ENCODE peak calls at places on chromosome 17, in seven cellular contexts. F is endothelial cell of umbilical vein, U is ovary, M is stomach, K is H9, G is K562, Y is neural progenitor cell. Q is an unnamed sample.

GRCh38 chr17:31488264-31488981 is 96.9 kb downstream of the RAB11FIP4 start:
- DNase-seq in F (no peak), U (peak; percentile 41), M (peak; percentile 61), K (peak; percentile 61), G (no peak), Y (peak; percentile 54), Q (no peak)

GRCh38 chr17:32445497-32445896 is 1.2 kb downstream of the PSMD11 start:
- DNase-seq in F (no peak), U (no peak), M (no peak), K (no peak), G (no peak), Y (no peak), Q (no peak)

GRCh38 chr17:81609541-81610353 is 27.2 kb downstream of the NPLOC4 start:
- DNase-seq in F (no peak), U (no peak), M (no peak), K (no peak), G (no peak), Y (no peak), Q (no peak)

GRCh38 chr17:3447625-3448024 is 14.0 kb upstream of the OR1E2 start:
- DNase-seq in F (no peak), U (no peak), M (no peak), K (peak; percentile 74), G (peak; percentile 17), Y (peak; percentile 34), Q (no peak)

GRCh38 chr17:16911141-16911937 is 60.6 kb downstream of the TNFRSF13B start:
- DNase-seq in F (peak; percentile 61), U (no peak), M (peak; percentile 18), K (peak; percentile 31), G (peak; percentile 1), Y (no peak), Q (peak; percentile 10)

GRCh38 chr17:44043326-44043725 is 23.1 kb downstream of the LSM12 start:
- DNase-seq in F (no peak), U (no peak), M (no peak), K (no peak), G (no peak), Y (no peak), Q (no peak)

GRCh38 chr17:56908061-56908542 is 5.7 kb downstream of the TRIM25 start:
- DNase-seq in F (no peak), U (no peak), M (peak; percentile 58), K (no peak), G (peak; percentile 29), Y (no peak), Q (peak; percentile 65)

GRCh38 chr17:10265100-10265810 is 66.8 kb upstream of the GAS7 start:
- DNase-seq in F (no peak), U (no peak), M (no peak), K (no peak), G (no peak), Y (no peak), Q (no peak)

GRCh38 chr17:9212376-9213310 is 191.3 kb downstream of the NTN1 start:
- DNase-seq in F (no peak), U (no peak), M (no peak), K (peak; percentile 31), G (no peak), Y (no peak), Q (no peak)

GRCh38 chr17:81329279-81329926 is 34.3 kb upstream of the SLC38A10 start:
- DNase-seq in F (peak; percentile 62), U (peak; percentile 88), M (peak; percentile 80), K (peak; percentile 94), G (peak; percentile 63), Y (peak; percentile 65), Q (peak; percentile 85)

GRCh38 chr17:28315846-28316705 is 2.9 kb upstream of the TMEM97 start:
- DNase-seq in F (no peak), U (no peak), M (no peak), K (no peak), G (no peak), Y (no peak), Q (no peak)

GRCh38 chr17:12815642-12816141 is 26.4 kb downstream of the ARHGAP44 start:
- DNase-seq in F (no peak), U (no peak), M (no peak), K (no peak), G (no peak), Y (no peak), Q (no peak)

GRCh38 chr17:44911133-44912001 is 3.9 kb downstream of the GFAP start:
- DNase-seq in F (peak; percentile 36), U (peak; percentile 61), M (peak; percentile 73), K (peak; percentile 97), G (peak; percentile 81), Y (peak; percentile 84), Q (peak; percentile 58)

GRCh38 chr17:72102366-72102765 is 18.5 kb upstream of the SOX9 start:
- DNase-seq in F (no peak), U (no peak), M (no peak), K (no peak), G (no peak), Y (no peak), Q (no peak)

GRCh38 chr17:76478097-76478496 is 10.7 kb downstream of the AANAT start:
- DNase-seq in F (no peak), U (no peak), M (no peak), K (no peak), G (no peak), Y (no peak), Q (no peak)

GRCh38 chr17:77619326-77619725 is 339.2 kb upstream of the TNRC6C start:
- DNase-seq in F (no peak), U (no peak), M (no peak), K (no peak), G (no peak), Y (no peak), Q (no peak)

GRCh38 chr17:31510273-31511175 is 119.0 kb downstream of the RAB11FIP4 start:
- DNase-seq in F (no peak), U (no peak), M (no peak), K (no peak), G (no peak), Y (no peak), Q (peak; percentile 73)

GRCh38 chr17:75077490-75078096 is 10.2 kb upstream of the SLC16A5 start:
- DNase-seq in F (peak; percentile 58), U (peak; percentile 62), M (peak; percentile 83), K (peak; percentile 68), G (no peak), Y (no peak), Q (peak; percentile 79)
- H3K27ac ChIP-seq in F (peak overlapping the region; percentile 51), U (peak overlapping the region; percentile 20), M (peak overlapping the region; percentile 82), K (no peak overlapping the region), G (no peak overlapping the region), Y (no peak overlapping the region), Q (peak overlapping the region; percentile 88)

DNA sequence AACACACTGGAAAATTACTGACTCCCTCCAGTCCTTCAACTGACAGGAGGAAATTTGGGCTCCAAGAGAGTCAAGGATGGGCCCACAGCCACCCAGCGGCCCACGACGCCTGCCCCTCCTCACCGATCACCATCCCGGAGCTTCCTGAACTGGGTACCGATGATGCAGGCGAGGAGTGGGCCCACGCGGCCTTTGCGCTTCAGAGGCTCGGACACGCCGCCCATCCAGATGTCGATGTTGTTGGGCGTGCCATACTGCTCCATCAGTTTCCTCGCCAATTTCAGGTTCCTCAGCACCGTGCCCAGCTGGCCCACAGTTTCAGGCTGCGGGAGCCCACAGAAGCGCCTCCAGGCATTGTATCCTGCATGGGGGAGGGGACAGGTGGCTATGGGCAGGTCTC is 9.2 kb downstream of the MPO start:
- DNase-seq in F (no peak), U (no peak), M (no peak), K (no peak), G (no peak), Y (no peak), Q (no peak)
- TF ChIP-seq CTCF in F (no peak), U (no peak), M (no peak), K (no peak), G (no peak), Y (no peak), Q (no peak)

GRCh38 chr17:39915559-39915958 is 2.9 kb downstream of the GSDMB start:
- DNase-seq in F (no peak), U (no peak), M (no peak), K (no peak), G (no peak), Y (no peak), Q (no peak)

GRCh38 chr17:39920218-39921210 is 2.1 kb upstream of the GSDMB start:
- DNase-seq in F (no peak), U (no peak), M (no peak), K (no peak), G (no peak), Y (no peak), Q (no peak)

GRCh38 chr17:39913989-39914388 is 4.4 kb downstream of the GSDMB start:
- DNase-seq in F (no peak), U (no peak), M (no peak), K (no peak), G (no peak), Y (no peak), Q (no peak)

GRCh38 chr17:39919087-39919683 is 750 bp upstream of the GSDMB start:
- DNase-seq in F (no peak), U (no peak), M (no peak), K (no peak), G (peak; percentile 45), Y (no peak), Q (no peak)

GRCh38 chr17:39916918-39917317 is 1.5 kb downstream of the GSDMB start:
- DNase-seq in F (no peak), U (no peak), M (no peak), K (no peak), G (peak; percentile 42), Y (no peak), Q (no peak)
- H3K27ac ChIP-seq in F (no peak overlapping the region), U (no peak overlapping the region), M (no peak overlapping the region), K (no peak overlapping the region), G (no peak overlapping the region), Y (no peak overlapping the region), Q (no peak overlapping the region)

DNA sequence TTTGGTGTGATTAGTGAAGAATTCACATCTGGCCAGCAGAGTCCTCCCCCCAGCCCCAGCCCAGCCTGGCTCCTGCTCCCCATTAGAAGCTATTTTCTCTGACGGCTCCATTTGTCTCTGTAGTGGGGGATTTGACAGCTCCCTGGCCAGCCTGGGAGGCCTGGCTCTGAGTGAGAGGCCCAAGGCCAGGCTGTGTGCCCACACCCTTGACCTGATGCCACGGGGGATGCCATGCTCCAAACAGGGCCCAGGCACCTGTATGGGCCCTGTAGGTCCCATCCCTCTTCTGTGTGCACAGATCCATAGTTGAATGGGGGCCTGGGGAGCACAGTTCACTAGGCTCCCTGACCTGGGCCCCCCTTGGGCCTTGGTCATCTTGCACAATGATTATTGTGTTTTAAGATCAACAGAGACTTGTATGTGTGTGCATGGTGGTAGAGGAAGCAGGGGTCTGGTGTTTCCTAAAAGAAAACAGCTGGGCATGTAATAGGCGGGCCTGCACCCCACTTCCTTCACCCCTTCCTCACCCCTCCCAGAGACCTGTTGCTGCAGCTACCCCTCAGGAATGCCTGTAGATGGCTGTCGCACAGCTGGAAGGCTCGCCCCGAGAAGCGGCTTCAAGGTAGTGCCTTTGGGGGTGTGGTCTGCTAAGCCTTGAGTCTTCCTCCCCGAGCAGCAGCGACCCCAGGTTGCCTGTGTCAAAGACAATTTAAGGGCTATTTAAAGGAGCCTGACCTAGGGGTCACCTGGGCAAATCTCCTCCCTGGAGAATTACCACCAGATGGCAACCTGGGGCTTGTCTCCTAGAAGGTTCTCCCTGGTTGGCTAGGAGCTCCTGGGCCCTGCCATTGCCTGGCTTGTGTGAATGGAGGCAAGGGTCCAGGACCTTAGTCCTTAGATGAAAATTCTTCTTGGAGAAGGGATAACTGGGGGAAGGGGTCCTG is 51.0 kb upstream of the TAC4 start:
- DNase-seq in F (peak; percentile 9), U (no peak), M (no peak), K (peak; percentile 89), G (peak; percentile 60), Y (peak; percentile 68), Q (no peak)
- TF ChIP-seq CTCF in F (peak; percentile 28), U (no peak), M (no peak), K (peak; percentile 69), G (peak; percentile 36), Y (peak; percentile 49), Q (no peak)